ENCODE peak calls at places on chromosomes 2 and 18, in four cellular contexts. V, M, Q and P are unnamed samples.

GRCh38 chr18:79952996-79953559 is 1.6 kb upstream of the SLC66A2 start:
- DNase-seq in Q (no peak), M (no peak), V (no peak), P (no peak)

GRCh38 chr2:85890522-85891176 is 1.9 kb upstream of the ST3GAL5 start:
- DNase-seq in V (no peak), M (no peak), Q (no peak), P (no peak)

GRCh38 chr2:225841314-225841713 is 441.8 kb downstream of the NYAP2 start:
- DNase-seq in M (no peak), V (no peak), Q (no peak), P (no peak)

GRCh38 chr2:130778781-130779180 is 23.4 kb downstream of the AMER3 start:
- DNase-seq in V (peak; percentile 9), M (no peak), Q (no peak), P (no peak)

GRCh38 chr2:149744845-149745244 is 157.3 kb upstream of the MMADHC start:
- DNase-seq in Q (no peak), M (no peak), V (no peak), P (no peak)

GRCh38 chr2:129347486-129348217 is 631.8 kb upstream of the RAB6C start:
- DNase-seq in Q (no peak), M (no peak), V (no peak), P (no peak)

GRCh38 chr18:11310476-11311086 is 161.2 kb upstream of the PIEZO2 start:
- DNase-seq in V (no peak), Q (no peak), M (peak; percentile 19), P (no peak)

GRCh38 chr2:86249176-86249842 is 50.1 kb downstream of the MRPL35 start:
- DNase-seq in Q (no peak), M (peak; percentile 79), V (no peak), P (no peak)

GRCh38 chr2:239287461-239287860 is 113.4 kb downstream of the HDAC4 start:
- DNase-seq in M (no peak), V (no peak), Q (no peak), P (no peak)

GRCh38 chr2:74385396-74385795 is 5.3 kb upstream of the DCTN1 start:
- DNase-seq in Q (peak; percentile 81), V (no peak), M (no peak), P (no peak)

GRCh38 chr2:219803294-219803693 is 175.9 kb downstream of the SLC4A3 start:
- DNase-seq in V (no peak), M (peak; percentile 62), Q (no peak), P (no peak)

GRCh38 chr2:39437522-39438296 is 624 bp upstream of the MAP4K3 start:
- DNase-seq in V (no peak), M (peak; percentile 72), Q (peak; percentile 63), P (peak; percentile 45)

GRCh38 chr2:30318987-30319782 is 87.9 kb downstream of the LBH start:
- DNase-seq in Q (no peak), M (no peak), V (no peak), P (no peak)

GRCh38 chr2:12867888-12868287 is 151.2 kb downstream of the TRIB2 start:
- DNase-seq in Q (no peak), V (no peak), M (no peak), P (no peak)

GRCh38 chr2:230908595-230909191 is 16.3 kb downstream of the GPR55 start:
- DNase-seq in V (no peak), Q (peak; percentile 39), M (peak; percentile 94), P (no peak)

GRCh38 chr2:30747206-30747605 is 60.0 kb downstream of the CAPN13 start:
- DNase-seq in M (no peak), V (no peak), Q (no peak), P (no peak)

GRCh38 chr2:240915526-240916335 is 9.6 kb downstream of the CROCC2 start:
- DNase-seq in V (no peak), Q (peak; percentile 35), M (no peak), P (no peak)

GRCh38 chr2:34991508-34992274 is 1363.9 kb upstream of the CRIM1 start:
- DNase-seq in M (no peak), Q (no peak), V (no peak), P (no peak)

GRCh38 chr18:69718912-69719547 is 228.6 kb downstream of the CD226 start:
- DNase-seq in M (no peak), V (no peak), Q (no peak), P (no peak)

GRCh38 chr2:152716805-152717241 is 438 bp downstream of the PRPF40A start:
- DNase-seq in V (no peak), M (no peak), Q (no peak), P (peak; percentile 31)

GRCh38 chr2:189517847-189518535 is 62.6 kb downstream of the SLC40A1 start:
- DNase-seq in Q (no peak), M (peak; percentile 28), V (no peak), P (no peak)

GRCh38 chr2:109318949-109319342 is 189.9 kb downstream of the SH3RF3 start:
- DNase-seq in M (no peak), V (no peak), Q (no peak), P (no peak)

GRCh38 chr2:160315337-160315736 is 115.3 kb upstream of the ITGB6 start:
- DNase-seq in M (no peak), Q (no peak), V (no peak), P (no peak)

GRCh38 chr2:126839711-126840110 is 59.0 kb upstream of the TEX51 start:
- DNase-seq in Q (no peak), V (no peak), M (no peak), P (no peak)

GRCh38 chr18:60172030-60172429 is 200.5 kb downstream of the MC4R start:
- DNase-seq in V (no peak), M (no peak), Q (no peak), P (no peak)

GRCh38 chr2:167875524-167875923 is 371.9 kb downstream of the STK39 start:
- DNase-seq in V (no peak), M (no peak), Q (no peak), P (no peak)

GRCh38 chr2:81412681-81413080 is 1108.1 kb upstream of the LRRTM1 start:
- DNase-seq in Q (no peak), V (no peak), M (no peak), P (no peak)

GRCh38 chr2:166234112-166234846 is 106.5 kb upstream of the SCN1A start:
- DNase-seq in M (no peak), Q (no peak), V (no peak), P (no peak)

GRCh38 chr18:57429607-57430165 is 5.5 kb upstream of the ONECUT2 start:
- DNase-seq in Q (no peak), V (no peak), M (no peak), P (no peak)

GRCh38 chr2:6627316-6627715 is 238.4 kb downstream of the CMPK2 start:
- DNase-seq in Q (no peak), M (no peak), V (no peak), P (no peak)

GRCh38 chr2:85326946-85327756 is 638 bp downstream of the TGOLN2 start:
- DNase-seq in M (peak; percentile 46), Q (peak; percentile 58), V (no peak), P (peak; percentile 40)

GRCh38 chr18:1050012-1050657 is 145.5 kb downstream of the ADCYAP1 start:
- DNase-seq in Q (no peak), V (no peak), M (no peak), P (no peak)

GRCh38 chr18:1049173-1049572 is 144.5 kb downstream of the ADCYAP1 start:
- DNase-seq in Q (no peak), M (no peak), V (no peak), P (no peak)

GRCh38 chr18:1048048-1048447 is 143.4 kb downstream of the ADCYAP1 start:
- DNase-seq in V (no peak), Q (no peak), M (no peak), P (no peak)

GRCh38 chr18:1052301-1052700 is 147.6 kb downstream of the ADCYAP1 start:
- DNase-seq in V (no peak), Q (no peak), M (no peak), P (no peak)

GRCh38 chr18:1047406-1047805 is 142.7 kb downstream of the ADCYAP1 start:
- DNase-seq in M (no peak), Q (no peak), V (no peak), P (no peak)
- TF ChIP-seq CTCF in M (no peak), Q (no peak), V (no peak), P (no peak)

DNA sequence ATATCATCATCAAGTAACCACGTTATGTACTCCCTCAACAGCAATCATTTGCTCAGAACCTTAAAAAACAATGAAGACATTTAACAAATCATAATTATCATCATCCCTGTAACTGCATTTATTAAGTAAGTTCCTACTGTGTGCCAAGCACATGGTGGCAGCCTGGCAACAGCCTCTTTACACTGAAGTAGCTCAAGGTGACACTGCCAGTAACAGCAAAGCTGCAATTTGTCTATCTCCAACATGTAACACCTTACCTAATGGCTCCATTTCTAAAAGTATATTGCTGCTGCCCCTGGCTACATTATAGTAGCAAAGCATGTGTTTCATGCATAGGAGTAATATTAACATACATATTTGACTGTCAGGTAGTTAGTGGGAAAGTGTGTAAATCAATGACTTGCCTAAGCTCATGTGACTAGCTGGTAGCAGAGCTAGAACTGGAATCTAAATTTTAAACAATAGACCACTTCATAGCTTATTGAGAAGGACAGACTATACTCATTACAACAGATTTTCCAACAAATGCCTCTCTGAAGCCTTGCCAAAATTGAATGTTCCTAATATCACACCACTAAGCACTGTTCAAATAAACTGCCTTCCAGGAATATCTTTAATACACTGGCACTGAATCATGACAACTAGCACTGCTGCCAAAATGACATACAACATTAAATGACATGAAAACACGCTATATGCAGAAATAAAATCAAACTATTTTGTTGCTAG is 86.7 kb downstream of the L3MBTL4 start:
- DNase-seq in Q (no peak), V (no peak), M (no peak), P (no peak)
- H3K27ac ChIP-seq in Q (no peak overlapping the region), V (peak overlapping the region; percentile 70), M (no peak overlapping the region), P (no peak overlapping the region)

GRCh38 chr2:237600205-237600846 is 9.8 kb upstream of the RAB17 start:
- DNase-seq in V (peak; percentile 86), Q (no peak), M (no peak), P (no peak)
- TF ChIP-seq CTCF in V (no peak), Q (no peak), M (no peak), P (no peak)

DNA sequence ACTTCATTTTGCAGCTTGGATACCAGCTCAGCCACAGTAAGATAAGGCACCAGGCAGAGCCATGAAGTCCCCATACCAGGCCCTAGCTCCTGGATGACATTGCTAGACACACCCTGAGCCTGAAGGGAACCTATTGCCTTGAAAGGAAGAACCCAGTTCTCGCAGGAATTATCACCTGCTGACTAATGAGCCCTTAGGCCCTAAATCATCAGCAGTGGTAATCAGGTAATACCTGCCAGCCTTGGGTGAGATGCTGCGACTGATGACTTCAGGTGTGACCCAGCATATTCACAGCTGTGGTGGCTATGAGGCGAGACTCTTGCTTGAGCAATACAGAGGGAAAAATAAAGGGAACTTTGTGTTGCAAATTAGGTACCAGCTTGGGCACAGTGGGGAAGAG is 24.9 kb downstream of the CLK1 start:
- DNase-seq in Q (no peak), M (peak; percentile 70), V (no peak), P (no peak)
- H3K27ac ChIP-seq in Q (no peak overlapping the region), M (no peak overlapping the region), V (no peak overlapping the region), P (no peak overlapping the region)